ENCODE peak calls at places on chromosomes 16 and 17, in four cellular contexts. O is GOT3, Y is amygdala, V is NB4. C is an unnamed sample.

GRCh38 chr16:6020162-6020980 is 922.8 kb upstream of the EEF2KMT start:
- DNase-seq in O (no peak), Y (no peak), V (no peak), C (no peak)

GRCh38 chr16:27374794-27375499 is 27.0 kb upstream of the IL21R start:
- DNase-seq in O (peak), Y (no peak), V (peak), C (peak)

GRCh38 chr17:2292100-2292499 is 11.5 kb downstream of the SMG6 start:
- DNase-seq in O (no peak), Y (no peak), V (no peak), C (no peak)

GRCh38 chr16:29720703-29721102 is 25.1 kb downstream of the C16orf54 start:
- DNase-seq in O (no peak), Y (no peak), V (peak), C (no peak)

GRCh38 chr17:81303385-81303784 is 8.3 kb upstream of the SLC38A10 start:
- DNase-seq in O (no peak), Y (no peak), V (no peak), C (no peak)

GRCh38 chr17:8644507-8644902 is 14.0 kb upstream of the MYH10 start:
- DNase-seq in O (no peak), Y (no peak), V (no peak), C (no peak)

GRCh38 chr16:87305505-87306391 is 11.4 kb downstream of the C16orf95 start:
- DNase-seq in O (no peak), Y (no peak), V (peak), C (no peak)

GRCh38 chr17:49200423-49201083 is 9.8 kb downstream of the GNGT2 start:
- DNase-seq in O (no peak), Y (no peak), V (peak), C (no peak)

GRCh38 chr17:18921912-18922451 is 30.0 kb upstream of the SLC5A10 start:
- DNase-seq in O (no peak), Y (no peak), V (no peak), C (no peak)

GRCh38 chr16:27355610-27356009 is 41.8 kb downstream of the IL4R start:
- DNase-seq in O (no peak), Y (no peak), V (peak), C (no peak)

GRCh38 chr17:14135906-14136590 is 66.7 kb downstream of the COX10 start:
- DNase-seq in O (no peak), Y (no peak), V (no peak), C (no peak)

GRCh38 chr17:42775534-42776098 is 2.4 kb downstream of the VPS25 start:
- DNase-seq in O (no peak), Y (no peak), V (peak), C (peak)

GRCh38 chr16:9870962-9871361 is 311.3 kb downstream of the GRIN2A start:
- DNase-seq in O (no peak), Y (no peak), V (no peak), C (no peak)

GRCh38 chr17:71024172-71024571 is 854.8 kb downstream of the KCNJ2 start:
- DNase-seq in O (no peak), Y (no peak), V (no peak), C (no peak)

GRCh38 chr16:66159987-66160386 is 206.5 kb upstream of the CDH5 start:
- DNase-seq in O (no peak), Y (no peak), V (no peak), C (no peak)

GRCh38 chr17:72632026-72632684 is 460.3 kb downstream of the SLC39A11 start:
- DNase-seq in O (no peak), Y (no peak), V (no peak), C (no peak)

GRCh38 chr16:88534731-88535141 is 35.5 kb upstream of the ZC3H18 start:
- DNase-seq in O (no peak), Y (no peak), V (peak), C (no peak)

GRCh38 chr17:73419896-73420295 is 108.1 kb upstream of the CDC42EP4 start:
- DNase-seq in O (no peak), Y (no peak), V (no peak), C (no peak)

GRCh38 chr17:42679492-42680330 is 1.9 kb downstream of the CCR10 start:
- DNase-seq in O (no peak), Y (peak), V (peak), C (peak)

GRCh38 chr17:63423251-63423950 is 22.7 kb downstream of the CYB561 start:
- DNase-seq in O (no peak), Y (no peak), V (no peak), C (no peak)

GRCh38 chr16:84096447-84097005 is 20.2 kb downstream of the MBTPS1 start:
- DNase-seq in O (no peak), Y (no peak), V (no peak), C (no peak)

GRCh38 chr16:21666772-21667171 is 3.0 kb downstream of the OTOA start:
- DNase-seq in O (no peak), Y (no peak), V (no peak), C (no peak)

GRCh38 chr16:57761301-57761700 is 25.7 kb downstream of the KATNB1 start:
- DNase-seq in O (no peak), Y (no peak), V (no peak), C (no peak)

GRCh38 chr17:6088141-6088540 is 18.0 kb downstream of the WSCD1 start:
- DNase-seq in O (no peak), Y (no peak), V (no peak), C (no peak)

GRCh38 chr17:82016061-82016874 is 6.4 kb downstream of the CENPX start:
- DNase-seq in O (no peak), Y (no peak), V (no peak), C (no peak)

GRCh38 chr17:39812466-39812865 is 51.6 kb downstream of the IKZF3 start:
- DNase-seq in O (no peak), Y (no peak), V (no peak), C (no peak)

GRCh38 chr17:35359396-35359795 is 14.0 kb downstream of the SLFN11 start:
- DNase-seq in O (no peak), Y (no peak), V (no peak), C (no peak)

GRCh38 chr17:58300336-58300735 is 19.6 kb upstream of the MPO start:
- DNase-seq in O (no peak), Y (no peak), V (no peak), C (no peak)

C was measured in Kasumi-1.